ENCODE peak calls at places on chromosomes 1 and 21, in seven cellular contexts. M is tibial artery, X is upper lobe of right lung, T is IMR-90, K is brain microvascular endothelial cell, D is left lung, E is foreskin fibroblast. A is an unnamed sample.

GRCh38 chr1:21503706-21504377 is 5.4 kb upstream of the ALPL start:
- DNase-seq in M (no peak), X (peak; percentile 47), T (no peak), K (no peak), D (no peak), E (no peak), A (no peak)

GRCh38 chr1:8836228-8836627 is 18.8 kb upstream of the RERE start:
- DNase-seq in M (no peak), X (no peak), T (no peak), K (no peak), D (no peak), E (no peak), A (no peak)

GRCh38 chr21:41926068-41926806 is 27.6 kb downstream of the C2CD2 start:
- DNase-seq in M (no peak), X (no peak), T (peak; percentile 66), K (peak; percentile 45), D (peak; percentile 40), E (no peak), A (no peak)

GRCh38 chr1:37186246-37186756 is 152.0 kb upstream of the GRIK3 start:
- DNase-seq in M (no peak), X (no peak), T (no peak), K (no peak), D (no peak), E (no peak), A (no peak)

GRCh38 chr1:145999321-146000024 is 3.1 kb upstream of the TXNIP start:
- DNase-seq in M (peak; percentile 61), X (no peak), T (no peak), K (no peak), D (no peak), E (no peak), A (no peak)

GRCh38 chr1:38183094-38183493 is 136.5 kb upstream of the POU3F1 start:
- DNase-seq in M (no peak), X (no peak), T (no peak), K (no peak), D (no peak), E (no peak), A (no peak)

GRCh38 chr1:161864577-161864976 is 98.5 kb downstream of the ATF6 start:
- DNase-seq in M (peak; percentile 25), X (no peak), T (peak; percentile 51), K (peak; percentile 52), D (no peak), E (peak; percentile 24), A (no peak)

GRCh38 chr1:12636098-12636950 is 7.6 kb upstream of the AADACL4 start:
- DNase-seq in M (no peak), X (no peak), T (peak; percentile 28), K (peak; percentile 91), D (no peak), E (no peak), A (no peak)

GRCh38 chr1:38013027-38013588 is 574 bp downstream of the UTP11 start:
- DNase-seq in M (no peak), X (no peak), T (peak; percentile 88), K (peak; percentile 62), D (peak; percentile 32), E (peak; percentile 79), A (no peak)

GRCh38 chr1:228984646-228985631 is 249.7 kb downstream of the RHOU start:
- DNase-seq in M (no peak), X (no peak), T (no peak), K (no peak), D (no peak), E (no peak), A (no peak)
- TF ChIP-seq CTCF in M (no peak), X (no peak), T (no peak), K (no peak), D (no peak), E (no peak), A (no peak)

DNA sequence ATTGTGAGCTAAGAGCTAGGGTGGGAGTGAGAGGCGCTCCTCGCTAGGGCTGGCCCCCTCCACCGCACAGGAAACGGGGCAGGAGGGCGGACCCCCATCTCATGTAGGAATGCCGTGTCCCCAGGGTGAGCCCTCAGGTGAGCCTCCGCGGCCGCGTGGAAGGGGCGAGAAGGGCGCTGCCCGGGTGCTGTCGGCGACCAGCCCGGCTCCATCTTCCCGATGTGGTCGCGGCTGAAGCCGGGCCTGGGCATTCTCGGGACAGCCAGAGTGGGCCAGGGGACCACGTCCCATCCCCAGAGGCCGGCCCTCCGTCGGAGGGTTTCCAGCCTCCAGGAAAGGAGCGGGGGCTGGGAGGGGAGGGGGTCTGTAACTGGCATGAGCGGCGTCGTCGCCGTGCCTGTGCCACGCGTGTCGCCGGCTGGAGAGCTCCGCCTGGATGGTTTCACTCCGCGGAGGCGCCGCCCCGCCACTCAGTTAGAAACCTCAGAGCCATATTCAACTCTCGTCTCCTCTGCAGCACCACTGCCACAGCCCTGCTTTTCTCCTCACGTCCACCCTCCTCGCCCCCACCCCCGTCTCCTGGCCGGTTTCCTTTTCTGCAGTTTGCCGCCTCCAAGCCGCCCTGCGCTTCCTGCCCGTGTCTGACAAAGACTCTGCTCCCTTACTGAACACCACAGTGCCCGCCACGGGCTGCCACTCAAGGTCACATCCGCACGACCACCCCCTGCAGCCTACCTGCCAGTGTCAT is at the start of gene TMEM269:
- DNase-seq in M (no peak), X (no peak), T (no peak), K (no peak), D (no peak), E (no peak), A (no peak)
- H3K4me3 ChIP-seq in M (peak within 1 kb of the TSS; percentile 42), X (peak within 1 kb of the TSS; percentile 47), T (peak within 1 kb of the TSS; percentile 38), K (peak within 1 kb of the TSS; percentile 48), D (peak within 1 kb of the TSS; percentile 28), E (peak within 1 kb of the TSS; percentile 42), A (peak within 1 kb of the TSS; percentile 24)

DNA sequence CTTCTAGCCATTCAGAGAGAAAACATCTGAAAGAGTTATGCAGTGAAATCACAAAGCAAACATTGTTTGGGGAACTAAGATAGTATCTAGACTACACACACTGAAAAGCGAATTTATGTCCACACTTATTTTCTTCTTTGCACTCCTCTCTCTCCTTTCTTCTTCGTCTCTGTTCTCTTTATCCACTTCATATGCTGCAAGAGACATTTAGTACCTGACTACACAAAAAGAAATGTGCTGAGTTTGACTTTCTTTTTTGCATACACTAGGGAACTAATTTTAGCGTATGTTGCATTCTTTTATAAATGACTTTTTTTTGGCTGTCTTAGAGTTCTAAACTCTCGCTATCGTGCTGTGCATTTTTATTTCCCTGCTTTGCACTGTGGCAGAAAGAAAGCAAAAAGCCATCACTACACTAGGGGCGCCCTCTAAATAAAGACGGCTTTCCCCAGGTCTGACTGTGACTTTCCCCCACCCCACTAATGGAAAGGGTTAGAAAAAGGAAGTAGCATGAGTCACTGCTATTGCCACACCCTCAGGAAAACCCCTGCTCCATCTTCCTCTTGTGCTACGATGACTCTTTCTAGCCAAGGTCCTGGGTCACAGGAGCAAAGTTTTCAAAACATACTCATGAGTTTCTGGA is 65.7 kb downstream of the MAP3K7CL start:
- DNase-seq in M (peak; percentile 63), X (no peak), T (peak; percentile 97), K (peak; percentile 95), D (peak; percentile 75), E (peak; percentile 94), A (no peak)
- TF ChIP-seq CTCF in M (no peak), X (peak; percentile 45), T (peak; percentile 54), K (peak; percentile 74), D (peak; percentile 43), E (peak; percentile 33), A (peak; percentile 55)

DNA sequence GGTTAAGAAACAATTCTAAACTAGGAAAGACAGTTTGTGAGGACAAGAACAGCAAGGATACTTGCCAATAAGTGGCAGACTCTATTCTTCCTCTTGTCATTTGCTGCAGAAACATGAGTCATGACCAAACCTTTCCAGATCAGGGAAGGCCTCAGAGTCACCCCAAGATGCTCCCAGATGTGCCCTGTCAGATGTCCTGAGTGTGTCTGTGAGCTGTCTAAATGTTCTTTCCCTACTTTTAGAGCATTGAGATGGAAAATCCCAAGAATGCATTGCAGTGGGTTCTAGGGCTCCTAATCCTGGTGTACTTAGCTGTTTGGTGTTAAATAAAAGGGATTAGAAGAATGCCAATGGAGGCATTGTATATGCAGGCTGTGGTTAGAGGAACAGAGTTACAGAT is 57.5 kb upstream of the KIAA0040 start:
- DNase-seq in M (no peak), X (no peak), T (no peak), K (no peak), D (no peak), E (no peak), A (no peak)
- H3K4me3 ChIP-seq in M (no peak overlapping the region), X (no peak overlapping the region), T (no peak overlapping the region), K (no peak overlapping the region), D (no peak overlapping the region), E (no peak overlapping the region), A (no peak overlapping the region)

GRCh38 chr1:19351858-19352257 is 39.7 kb downstream of the SLC66A1 start:
- DNase-seq in M (no peak), X (no peak), T (no peak), K (no peak), D (no peak), E (no peak), A (no peak)

GRCh38 chr1:19352839-19353238 is 40.7 kb downstream of the SLC66A1 start:
- DNase-seq in M (no peak), X (no peak), T (no peak), K (no peak), D (no peak), E (no peak), A (no peak)

GRCh38 chr1:19356266-19356665 is 44.1 kb downstream of the SLC66A1 start:
- DNase-seq in M (no peak), X (no peak), T (no peak), K (no peak), D (no peak), E (no peak), A (no peak)

GRCh38 chr1:19353596-19353995 is 41.5 kb downstream of the SLC66A1 start:
- DNase-seq in M (no peak), X (no peak), T (no peak), K (no peak), D (no peak), E (no peak), A (no peak)

GRCh38 chr1:19354531-19354981 is 42.4 kb downstream of the SLC66A1 start:
- DNase-seq in M (no peak), X (no peak), T (no peak), K (no peak), D (no peak), E (no peak), A (no peak)
- TF ChIP-seq CTCF in M (no peak), X (no peak), T (no peak), K (no peak), D (no peak), E (no peak), A (no peak)

DNA sequence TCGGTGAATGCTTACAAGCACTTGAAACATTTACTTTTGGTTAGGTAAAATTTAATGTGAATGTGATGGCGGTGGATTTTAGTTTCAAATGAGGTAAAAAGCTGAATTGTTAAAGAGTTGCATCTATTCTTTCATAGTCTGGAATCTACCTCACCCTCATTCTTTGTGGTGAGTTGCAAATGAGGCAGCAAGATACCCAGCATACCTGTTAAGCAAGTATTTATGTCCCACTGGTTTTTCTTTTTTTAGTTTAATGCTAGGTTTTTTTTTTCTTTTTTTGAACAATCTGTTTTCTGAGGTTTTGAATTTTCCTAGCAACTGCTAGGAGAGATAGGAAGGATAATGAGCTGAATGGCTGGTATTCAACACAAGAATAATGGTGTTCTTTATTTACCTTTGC is 127.9 kb upstream of the CACYBP start:
- DNase-seq in M (no peak), X (no peak), T (no peak), K (no peak), D (no peak), E (no peak), A (no peak)
- H3K4me3 ChIP-seq in M (no peak overlapping the region), X (no peak overlapping the region), T (no peak overlapping the region), K (no peak overlapping the region), D (no peak overlapping the region), E (no peak overlapping the region), A (no peak overlapping the region)

GRCh38 chr1:230222678-230223077 is 155.6 kb downstream of the GALNT2 start:
- DNase-seq in M (no peak), X (no peak), T (no peak), K (no peak), D (no peak), E (no peak), A (no peak)
- TF ChIP-seq CTCF in M (no peak), X (peak; percentile 17), T (peak; percentile 6), K (peak; percentile 49), D (no peak), E (no peak), A (no peak)

GRCh38 chr1:169894424-169895145 is 889 bp upstream of the SCYL3 start:
- DNase-seq in M (no peak), X (no peak), T (no peak), K (no peak), D (no peak), E (no peak), A (no peak)
- H3K4me3 ChIP-seq in M (peak overlapping the region; percentile 86), X (peak overlapping the region; percentile 83), T (peak overlapping the region; percentile 68), K (peak overlapping the region; percentile 89), D (peak overlapping the region; percentile 82), E (peak overlapping the region; percentile 72), A (peak overlapping the region; percentile 79)

A was measured in HFF-Myc.